ENCODE peak calls at places on chromosomes 12 and 14, in six cellular contexts. O is K562, M is sigmoid colon, L is breast epithelium, V is upper lobe of left lung, J is spleen. K is an unnamed sample. For H3K9me3, the result is how much of the 10 kb centered on the place peaks cover.

GRCh38 chr12:64610660-64611429 is 550 bp downstream of the RASSF3 start:
- DNase-seq in M (peak), O (peak), J (peak), L (no peak), V (peak), K (peak)

GRCh38 chr12:43241971-43242370 is 310.0 kb downstream of the ADAMTS20 start:
- DNase-seq in J (no peak), L (no peak), M (no peak), V (no peak), O (no peak), K (no peak)

GRCh38 chr12:122282066-122282465 is 15.8 kb upstream of the VPS33A start:
- DNase-seq in L (no peak), J (no peak), M (no peak), O (no peak), V (no peak), K (no peak)

GRCh38 chr14:85595981-85596380 is 66.0 kb downstream of the FLRT2 start:
- DNase-seq in M (no peak), J (no peak), V (no peak), L (no peak), O (no peak), K (no peak)

GRCh38 chr12:29067430-29067829 is 81.6 kb upstream of the FAR2 start:
- DNase-seq in M (no peak), V (peak), O (no peak), L (no peak), J (no peak), K (no peak)

GRCh38 chr12:102022286-102022685 is 39.5 kb downstream of the WASHC3 start:
- DNase-seq in L (no peak), V (no peak), M (no peak), O (no peak), J (no peak), K (no peak)

GRCh38 chr14:37122288-37122687 is 50.1 kb downstream of the SLC25A21 start:
- DNase-seq in V (no peak), L (no peak), O (no peak), J (no peak), M (no peak), K (no peak)

GRCh38 chr12:116133149-116133548 is 144.3 kb downstream of the MED13L start:
- DNase-seq in M (no peak), V (peak), J (no peak), L (no peak), O (no peak), K (no peak)

GRCh38 chr12:115623764-115624334 is 653.6 kb downstream of the MED13L start:
- DNase-seq in V (no peak), J (no peak), M (no peak), L (no peak), O (no peak), K (no peak)

GRCh38 chr12:27006797-27007467 is 7.3 kb downstream of the TM7SF3 start:
- DNase-seq in J (no peak), V (no peak), M (no peak), O (no peak), L (no peak), K (no peak)

DNA sequence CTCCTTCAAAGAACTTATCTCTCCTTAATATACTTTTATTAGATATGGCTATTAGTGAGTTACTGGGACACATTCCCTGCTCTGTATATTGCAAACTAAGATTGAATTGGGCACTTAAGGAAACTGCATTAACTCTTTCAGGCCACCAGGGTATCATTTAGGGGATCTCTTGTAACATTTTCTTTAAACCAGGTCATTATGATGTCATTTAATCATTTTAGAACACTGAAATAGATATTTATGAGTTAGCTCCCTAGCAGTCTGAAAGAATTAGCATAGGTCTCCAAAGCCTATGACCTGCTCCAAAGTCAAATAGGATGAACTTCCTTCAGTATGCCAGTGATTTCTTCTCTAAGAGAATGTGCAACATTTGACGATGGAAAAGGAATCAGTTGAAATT is 506.9 kb downstream of the FOXG1 start:
- DNase-seq in L (no peak), M (no peak), V (no peak), O (no peak), J (no peak), K (no peak)
- H3K9me3 ChIP-seq in L (under half), M (under half), V (under half), O (under half), J (under half), K (under half)

DNA sequence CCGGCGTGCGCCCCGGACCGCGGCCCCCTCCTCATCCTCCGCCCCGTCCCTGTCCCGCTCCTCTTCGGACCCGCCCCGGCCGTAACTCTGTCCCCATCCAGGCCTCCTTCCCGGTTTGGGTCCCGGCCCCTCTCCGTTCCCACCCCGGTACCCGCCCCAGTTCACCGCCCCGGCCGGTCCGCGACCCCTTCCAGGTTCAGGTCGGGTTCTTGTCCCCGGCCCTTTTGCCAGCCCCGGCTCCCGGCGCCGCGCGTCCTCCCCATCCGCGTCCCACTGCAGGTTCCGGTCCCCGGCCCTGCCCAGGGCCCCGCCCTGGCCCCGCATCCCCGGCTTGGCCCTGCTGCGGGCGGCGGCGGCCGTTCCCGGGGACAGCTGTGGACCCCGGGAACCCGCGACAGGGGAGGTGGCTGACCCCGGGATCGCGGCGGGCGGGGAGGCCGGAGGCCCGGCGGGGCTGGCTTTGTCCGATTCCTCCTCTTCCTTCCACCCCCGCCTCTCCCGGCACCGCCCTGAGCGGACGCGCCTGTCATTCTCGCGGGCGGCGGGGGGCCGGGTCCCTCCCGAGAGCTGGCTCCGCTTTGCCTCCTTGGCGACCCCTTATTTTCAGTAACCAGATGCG is 601 bp downstream of the KLC1 start:
- DNase-seq in J (peak), O (no peak), M (peak), V (peak), L (peak), K (peak)
- TF ChIP-seq POLR2AphosphoS5 in J (peak), O (no peak), M (no peak), V (no peak), L (no peak), K (no peak)

DNA sequence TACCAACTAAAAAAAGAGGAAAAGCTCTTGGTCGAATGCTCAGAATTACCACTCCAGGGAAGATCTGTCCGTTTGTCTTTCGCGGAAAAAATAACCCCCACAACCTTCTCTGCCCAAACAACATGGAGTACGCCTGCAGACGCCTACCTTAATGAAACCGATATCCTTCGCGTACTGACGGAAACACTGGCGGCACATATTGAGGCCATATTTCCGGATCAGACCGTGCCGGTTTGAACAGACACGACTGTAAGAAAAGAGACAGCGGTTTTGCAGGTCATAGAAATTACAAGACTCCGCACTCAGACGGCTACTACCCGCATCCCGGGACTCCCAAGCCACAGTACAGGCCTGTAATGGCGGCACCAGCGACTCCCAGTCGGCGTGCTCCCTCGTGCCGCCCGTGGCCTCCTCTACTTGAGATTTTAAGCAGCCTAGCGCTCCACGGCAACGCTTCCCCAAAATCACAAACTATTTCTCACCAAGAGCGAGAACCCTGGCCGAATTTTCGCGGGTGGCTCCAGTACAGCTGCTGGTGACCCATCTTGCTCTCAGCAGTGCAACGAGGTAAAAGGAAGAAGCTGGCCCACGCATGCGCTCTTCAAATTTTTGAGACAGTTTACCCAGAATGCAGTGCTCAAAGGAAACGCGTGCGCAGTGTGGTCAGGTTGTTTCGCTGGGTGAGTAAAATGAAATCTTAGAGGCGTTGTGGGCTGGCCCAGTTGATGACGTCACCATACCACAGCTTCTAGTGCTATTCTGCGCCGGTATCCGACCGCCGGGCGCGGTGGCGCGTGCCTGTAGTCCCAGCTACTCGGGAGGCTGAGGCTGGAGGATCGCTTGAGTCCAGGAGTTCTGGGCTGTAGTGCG is at the start of gene RPS29:
- DNase-seq in M (peak), L (peak), J (peak), O (peak), V (peak), K (peak)
- TF ChIP-seq POLR2A in M (peak), L (peak), J (peak), O (peak), V (peak), K (no peak)

DNA sequence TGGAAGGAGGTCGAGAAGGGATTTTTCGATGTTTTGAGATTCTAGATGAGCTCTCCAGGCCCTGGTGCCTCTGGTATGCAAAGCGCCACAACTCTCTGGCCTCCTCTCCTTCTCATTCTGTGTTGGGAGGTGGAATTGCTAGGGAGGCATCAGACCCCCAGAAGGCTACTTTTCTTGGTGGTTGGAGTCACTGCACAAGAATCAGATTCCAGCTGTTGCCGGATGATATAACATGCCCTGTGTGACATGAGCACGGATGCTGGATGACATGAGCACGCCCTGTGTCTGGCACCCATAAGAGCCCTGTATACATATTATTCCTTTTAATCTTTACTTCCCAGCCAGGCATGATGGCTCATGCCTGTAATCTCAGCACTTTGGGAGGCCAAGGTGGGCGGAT is 4.1 kb downstream of the OASL start:
- DNase-seq in O (no peak), V (no peak), J (no peak), M (no peak), L (no peak), K (no peak)
- H3K9me3 ChIP-seq in O (under half), V (under half), J (under half), M (under half), L (under half), K (under half)

DNA sequence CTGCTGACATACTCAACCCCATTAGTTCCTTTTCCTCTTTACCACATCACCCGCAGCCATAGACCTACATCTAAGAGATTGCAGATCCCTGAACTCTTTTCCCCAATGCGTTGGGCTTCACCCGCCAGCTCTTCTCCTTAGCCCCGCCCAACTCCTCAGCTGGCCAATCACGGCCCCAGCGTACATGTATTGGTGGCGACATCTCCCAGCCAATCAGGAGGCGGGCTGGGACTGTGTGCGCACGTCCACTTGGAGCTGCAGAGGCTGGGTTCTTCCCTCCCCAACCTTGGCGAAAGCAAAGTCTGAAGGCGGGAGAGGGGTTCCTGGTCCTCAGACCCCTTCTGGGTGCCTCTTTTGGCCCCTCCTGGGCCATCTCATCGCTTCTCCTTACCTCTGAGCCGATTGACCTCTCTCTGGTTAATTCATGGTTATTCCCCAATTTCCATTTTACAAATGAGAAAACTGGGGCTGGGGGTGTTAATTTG is 11.0 kb downstream of the PDE1B start:
- DNase-seq in L (peak), V (peak), O (peak), J (peak), M (peak), K (peak)
- TF ChIP-seq POLR2AphosphoS5 in L (no peak), V (no peak), O (no peak), J (peak), M (peak), K (peak)

GRCh38 chr12:13101854-13102375 is 1.6 kb downstream of the GSG1 start:
- DNase-seq in L (peak), V (peak), O (no peak), J (no peak), M (no peak), K (no peak)

GRCh38 chr12:13102481-13103195 is 829 bp downstream of the GSG1 start:
- DNase-seq in O (no peak), V (no peak), J (no peak), L (no peak), M (no peak), K (no peak)

GRCh38 chr12:13099910-13100609 is 3.4 kb downstream of the GSG1 start:
- DNase-seq in O (no peak), L (no peak), M (no peak), V (no peak), J (no peak), K (no peak)

GRCh38 chr12:13100610-13100881 is 2.9 kb downstream of the GSG1 start:
- DNase-seq in M (no peak), V (no peak), J (no peak), L (no peak), O (no peak), K (no peak)

GRCh38 chr12:13100882-13101769 is 2.3 kb downstream of the GSG1 start:
- DNase-seq in L (peak), O (peak), V (peak), J (peak), M (peak), K (peak)
- TF ChIP-seq POLR2A in L (peak), O (no peak), V (no peak), J (no peak), M (no peak), K (no peak)

GRCh38 chr14:105940534-105941225 is 414.3 kb downstream of the TMEM121 start:
- DNase-seq in O (no peak), V (no peak), M (no peak), L (no peak), J (no peak), K (no peak)
- H3K9me3 ChIP-seq in O (under half), V (under half), M (under half), L (under half), J (under half), K (under half)